ENCODE peak calls at places on chromosomes 2 and 18, in nine cellular contexts. X is activated CD4-positive, alpha-beta T cell treated with anti-CD3 and anti-CD28 coated beads for 48 hours; V is A549; U is C1 segment of cervical spinal cord; J is HL-60; Y is activated CD4-positive, alpha-beta memory T cell treated with anti-CD3 and anti-CD28 coated beads, Interleukin-2, amount 10 ng/mL, durations not matched to agents 7 days and 5 days; W is NCI-H2029 treated with DMSO at 0.1 percent for 48 hours; A is GM13977; N is Peyer's patch. F is an unnamed sample.

GRCh38 chr2:99066075-99066557 is 75.4 kb upstream of the C2orf15 start:
- DNase-seq in X (no peak), V (peak), U (no peak), J (peak), Y (no peak), W (peak), A (peak), N (no peak), F (no peak)

GRCh38 chr2:157845081-157845480 is 31.0 kb downstream of the ACVR1 start:
- DNase-seq in X (no peak), V (no peak), U (no peak), J (no peak), Y (no peak), W (peak), A (no peak), N (no peak), F (no peak)

GRCh38 chr2:30664761-30665358 is 142.4 kb downstream of the CAPN13 start:
- DNase-seq in X (peak), V (peak), U (no peak), J (no peak), Y (no peak), W (no peak), A (no peak), N (no peak), F (no peak)

GRCh38 chr2:206968139-206969086 is 29.1 kb downstream of the CPO start:
- DNase-seq in X (no peak), V (no peak), U (no peak), J (no peak), Y (no peak), W (no peak), A (no peak), N (no peak), F (no peak)

GRCh38 chr2:196453613-196454047 is 185.9 kb upstream of the CCDC150 start:
- DNase-seq in X (peak), V (peak), U (no peak), J (peak), Y (peak), W (no peak), A (peak), N (no peak), F (no peak)

GRCh38 chr18:57748770-57749603 is 54.1 kb downstream of the ATP8B1 start:
- DNase-seq in X (no peak), V (peak), U (no peak), J (peak), Y (no peak), W (no peak), A (peak), N (no peak), F (no peak)

GRCh38 chr2:99936065-99936464 is 206.3 kb downstream of the AFF3 start:
- DNase-seq in X (no peak), V (no peak), U (no peak), J (no peak), Y (no peak), W (no peak), A (no peak), N (no peak), F (no peak)

GRCh38 chr2:113878743-113879142 is 11.1 kb upstream of the ACTR3 start:
- DNase-seq in X (no peak), V (no peak), U (no peak), J (no peak), Y (no peak), W (no peak), A (no peak), N (no peak), F (no peak)

GRCh38 chr2:170218931-170219330 is 41.0 kb downstream of the MYO3B start:
- DNase-seq in X (no peak), V (no peak), U (no peak), J (no peak), Y (no peak), W (no peak), A (no peak), N (no peak), F (no peak)

GRCh38 chr18:32629990-32630389 is 142.8 kb downstream of the KLHL14 start:
- DNase-seq in X (no peak), V (no peak), U (no peak), J (no peak), Y (no peak), W (no peak), A (no peak), N (no peak), F (no peak)

GRCh38 chr2:104406273-104406726 is 447.6 kb upstream of the POU3F3 start:
- DNase-seq in X (no peak), V (no peak), U (peak), J (no peak), Y (no peak), W (peak), A (no peak), N (no peak), F (no peak)

GRCh38 chr2:44301111-44301510 is 25.8 kb downstream of the SLC3A1 start:
- DNase-seq in X (no peak), V (no peak), U (no peak), J (no peak), Y (no peak), W (no peak), A (no peak), N (no peak), F (no peak)

GRCh38 chr2:181656450-181657261 is at the start of gene CERKL:
- DNase-seq in X (peak), V (peak), U (peak), J (no peak), Y (peak), W (no peak), A (peak), N (peak), F (no peak)

GRCh38 chr2:155633887-155634570 is 698.5 kb downstream of the NR4A2 start:
- DNase-seq in X (no peak), V (no peak), U (no peak), J (no peak), Y (no peak), W (no peak), A (no peak), N (no peak), F (no peak)

GRCh38 chr2:19320813-19321212 is 37.6 kb downstream of the OSR1 start:
- DNase-seq in X (no peak), V (no peak), U (no peak), J (no peak), Y (no peak), W (no peak), A (no peak), N (no peak), F (no peak)

GRCh38 chr2:232484628-232485332 is 2.9 kb downstream of the ECEL1 start:
- DNase-seq in X (no peak), V (no peak), U (no peak), J (no peak), Y (no peak), W (no peak), A (no peak), N (peak), F (no peak)

GRCh38 chr2:104420420-104420819 is 433.5 kb upstream of the POU3F3 start:
- DNase-seq in X (no peak), V (no peak), U (no peak), J (no peak), Y (no peak), W (no peak), A (no peak), N (no peak), F (no peak)

GRCh38 chr2:27243391-27244130 is 19.3 kb downstream of the SLC30A3 start:
- DNase-seq in X (no peak), V (no peak), U (no peak), J (no peak), Y (no peak), W (no peak), A (no peak), N (no peak), F (no peak)

GRCh38 chr2:201882353-201883095 is 76.2 kb downstream of the CDK15 start:
- DNase-seq in X (peak), V (no peak), U (no peak), J (peak), Y (no peak), W (no peak), A (no peak), N (no peak), F (no peak)

GRCh38 chr2:96549967-96550786 is 13.6 kb downstream of the ARID5A start:
- DNase-seq in X (no peak), V (peak), U (no peak), J (no peak), Y (no peak), W (peak), A (peak), N (peak), F (no peak)

GRCh38 chr2:120396519-120397361 is 50.8 kb downstream of the INHBB start:
- DNase-seq in X (no peak), V (no peak), U (no peak), J (no peak), Y (peak), W (no peak), A (no peak), N (peak), F (no peak)

GRCh38 chr18:37571266-37571665 is 5.7 kb upstream of the CELF4 start:
- DNase-seq in X (no peak), V (no peak), U (no peak), J (no peak), Y (no peak), W (no peak), A (no peak), N (no peak), F (no peak)

GRCh38 chr2:121527009-121527682 is 3.5 kb upstream of the RNU4ATAC start:
- DNase-seq in X (peak), V (no peak), U (no peak), J (no peak), Y (no peak), W (no peak), A (no peak), N (no peak), F (no peak)

GRCh38 chr2:1781291-1782080 is 37.2 kb upstream of the PXDN start:
- DNase-seq in X (peak), V (no peak), U (no peak), J (no peak), Y (no peak), W (no peak), A (no peak), N (no peak), F (no peak)

GRCh38 chr2:236622660-236623059 is 53.0 kb downstream of the ACKR3 start:
- DNase-seq in X (no peak), V (no peak), U (no peak), J (no peak), Y (no peak), W (no peak), A (no peak), N (peak), F (no peak)

GRCh38 chr2:101831351-101831865 is 133.9 kb downstream of the MAP4K4 start:
- DNase-seq in X (peak), V (peak), U (peak), J (peak), Y (peak), W (peak), A (peak), N (peak), F (peak)

GRCh38 chr2:120856421-120856862 is 120.8 kb downstream of the GLI2 start:
- DNase-seq in X (no peak), V (no peak), U (no peak), J (no peak), Y (no peak), W (no peak), A (no peak), N (peak), F (no peak)

GRCh38 chr2:223941579-223942277 is 3.4 kb downstream of the WDFY1 start:
- DNase-seq in X (peak), V (no peak), U (no peak), J (no peak), Y (peak), W (no peak), A (peak), N (no peak), F (no peak)

GRCh38 chr2:72710418-72711152 is 115.2 kb downstream of the EXOC6B start:
- DNase-seq in X (no peak), V (no peak), U (no peak), J (no peak), Y (no peak), W (no peak), A (no peak), N (no peak), F (no peak)

GRCh38 chr18:11002796-11003195 is 146.6 kb downstream of the PIEZO2 start:
- DNase-seq in X (no peak), V (no peak), U (no peak), J (peak), Y (no peak), W (no peak), A (no peak), N (no peak), F (no peak)